ENCODE peak calls at places on chromosomes 12 and 14, in seven cellular contexts. One of them, this sample, is unnamed. For H3K4me1, the result is how much of the 10 kb centered on the place peaks cover.

GRCh38 chr14:99645545-99646505 is 896 bp downstream of the HHIPL1 start:
- DNase-seq in heart left ventricle: no peak
- DNase-seq in IMR-90: no peak
- DNase-seq in ovary: no peak
- DNase-seq in Peyer's patch: no peak
- DNase-seq in adrenal gland: no peak
- DNase-seq in gastrocnemius medialis: no peak
- DNase-seq in this sample: no peak

GRCh38 chr12:14770495-14771313 is 32.6 kb downstream of the WBP11 start:
- DNase-seq in ovary: peak
- DNase-seq in adrenal gland: peak
- DNase-seq in heart left ventricle: peak
- DNase-seq in IMR-90: peak
- DNase-seq in Peyer's patch: peak
- DNase-seq in gastrocnemius medialis: peak
- DNase-seq in this sample: peak

GRCh38 chr14:102527255-102528232 is 18.0 kb upstream of the ANKRD9 start:
- DNase-seq in Peyer's patch: peak
- DNase-seq in gastrocnemius medialis: no peak
- DNase-seq in IMR-90: no peak
- DNase-seq in heart left ventricle: no peak
- DNase-seq in adrenal gland: no peak
- DNase-seq in ovary: no peak
- DNase-seq in this sample: no peak

GRCh38 chr14:93832665-93833064 is 44.4 kb upstream of the PRIMA1 start:
- DNase-seq in heart left ventricle: peak
- DNase-seq in IMR-90: no peak
- DNase-seq in gastrocnemius medialis: no peak
- DNase-seq in adrenal gland: peak
- DNase-seq in Peyer's patch: no peak
- DNase-seq in ovary: no peak
- DNase-seq in this sample: peak

GRCh38 chr12:124466200-124467128 is 100.9 kb downstream of the NCOR2 start:
- DNase-seq in IMR-90: peak
- DNase-seq in Peyer's patch: peak
- DNase-seq in ovary: no peak
- DNase-seq in heart left ventricle: peak
- DNase-seq in adrenal gland: no peak
- DNase-seq in gastrocnemius medialis: no peak
- DNase-seq in this sample: no peak

GRCh38 chr12:52434760-52435530 is 774 bp upstream of the KRT75 start:
- DNase-seq in gastrocnemius medialis: no peak
- DNase-seq in ovary: no peak
- DNase-seq in adrenal gland: no peak
- DNase-seq in Peyer's patch: no peak
- DNase-seq in IMR-90: peak
- DNase-seq in heart left ventricle: no peak
- DNase-seq in this sample: peak

GRCh38 chr14:101735453-101735852 is 26.1 kb upstream of the PPP2R5C start:
- DNase-seq in ovary: no peak
- DNase-seq in Peyer's patch: no peak
- DNase-seq in adrenal gland: no peak
- DNase-seq in heart left ventricle: no peak
- DNase-seq in gastrocnemius medialis: no peak
- DNase-seq in IMR-90: no peak
- DNase-seq in this sample: no peak

GRCh38 chr14:23113346-23114119 is 5.5 kb downstream of the CEBPE start:
- DNase-seq in ovary: no peak
- DNase-seq in Peyer's patch: no peak
- DNase-seq in heart left ventricle: no peak
- DNase-seq in gastrocnemius medialis: no peak
- DNase-seq in adrenal gland: no peak
- DNase-seq in IMR-90: peak
- DNase-seq in this sample: no peak

GRCh38 chr14:20969336-20969735 is 14.0 kb downstream of the RNASE2 start:
- DNase-seq in IMR-90: no peak
- DNase-seq in heart left ventricle: no peak
- DNase-seq in Peyer's patch: no peak
- DNase-seq in gastrocnemius medialis: no peak
- DNase-seq in adrenal gland: no peak
- DNase-seq in ovary: no peak
- DNase-seq in this sample: no peak

GRCh38 chr12:117441751-117442150 is 80.3 kb upstream of the NOS1 start:
- DNase-seq in IMR-90: no peak
- DNase-seq in heart left ventricle: peak
- DNase-seq in gastrocnemius medialis: peak
- DNase-seq in Peyer's patch: no peak
- DNase-seq in ovary: no peak
- DNase-seq in adrenal gland: peak
- DNase-seq in this sample: no peak

GRCh38 chr12:1918875-1919236 is 404 bp upstream of the CACNA2D4 start:
- DNase-seq in gastrocnemius medialis: no peak
- DNase-seq in heart left ventricle: no peak
- DNase-seq in ovary: peak
- DNase-seq in adrenal gland: no peak
- DNase-seq in IMR-90: no peak
- DNase-seq in Peyer's patch: no peak
- DNase-seq in this sample: peak
- H3K4me3 ChIP-seq in gastrocnemius medialis: no peak
- H3K4me3 ChIP-seq in heart left ventricle: no peak
- H3K4me3 ChIP-seq in ovary: no peak
- H3K4me3 ChIP-seq in adrenal gland: peak
- H3K4me3 ChIP-seq in IMR-90: no peak
- H3K4me3 ChIP-seq in Peyer's patch: peak
- H3K4me3 ChIP-seq in this sample: peak

GRCh38 chr12:110581951-110582285 is 1.2 kb downstream of the PPTC7 start:
- DNase-seq in IMR-90: no peak
- DNase-seq in adrenal gland: no peak
- DNase-seq in ovary: no peak
- DNase-seq in heart left ventricle: peak
- DNase-seq in gastrocnemius medialis: peak
- DNase-seq in Peyer's patch: no peak
- DNase-seq in this sample: no peak

GRCh38 chr12:110577717-110578521 is 5.2 kb downstream of the PPTC7 start:
- DNase-seq in adrenal gland: no peak
- DNase-seq in Peyer's patch: no peak
- DNase-seq in IMR-90: peak
- DNase-seq in heart left ventricle: no peak
- DNase-seq in ovary: no peak
- DNase-seq in gastrocnemius medialis: peak
- DNase-seq in this sample: no peak

GRCh38 chr12:110579239-110579888 is 3.8 kb downstream of the PPTC7 start:
- DNase-seq in gastrocnemius medialis: no peak
- DNase-seq in heart left ventricle: no peak
- DNase-seq in adrenal gland: no peak
- DNase-seq in Peyer's patch: no peak
- DNase-seq in IMR-90: no peak
- DNase-seq in ovary: no peak
- DNase-seq in this sample: no peak

GRCh38 chr12:110578522-110579238 is 4.4 kb downstream of the PPTC7 start:
- DNase-seq in ovary: no peak
- DNase-seq in adrenal gland: no peak
- DNase-seq in heart left ventricle: no peak
- DNase-seq in gastrocnemius medialis: no peak
- DNase-seq in IMR-90: no peak
- DNase-seq in Peyer's patch: no peak
- DNase-seq in this sample: no peak

DNA sequence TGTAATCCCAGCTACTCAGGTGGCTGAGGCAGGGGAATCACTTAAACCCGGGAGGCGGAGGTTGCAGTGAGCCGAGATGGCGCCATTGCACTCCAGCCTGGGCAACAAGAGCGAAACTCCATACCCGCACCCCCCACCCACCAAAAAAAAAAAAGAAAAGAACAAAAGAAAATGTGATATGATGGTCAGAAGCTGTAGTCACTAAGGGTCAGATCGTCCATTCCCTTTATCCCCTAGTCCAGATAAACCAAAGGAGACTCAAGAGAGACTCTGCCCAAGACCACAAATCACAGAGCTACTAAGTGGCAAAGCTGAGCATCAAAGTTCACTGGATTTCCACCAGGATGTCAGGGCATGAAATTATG is 3.2 kb downstream of the PPTC7 start:
- DNase-seq in IMR-90: no peak
- DNase-seq in heart left ventricle: no peak
- DNase-seq in ovary: no peak
- DNase-seq in adrenal gland: no peak
- DNase-seq in Peyer's patch: no peak
- DNase-seq in gastrocnemius medialis: no peak
- DNase-seq in this sample: no peak
- H3K4me1 ChIP-seq in IMR-90: under half
- H3K4me1 ChIP-seq in heart left ventricle: half or more
- H3K4me1 ChIP-seq in ovary: under half
- H3K4me1 ChIP-seq in adrenal gland: half or more
- H3K4me1 ChIP-seq in Peyer's patch: under half
- H3K4me1 ChIP-seq in gastrocnemius medialis: half or more
- H3K4me1 ChIP-seq in this sample: half or more

GRCh38 chr12:6530576-6531260 is 3.6 kb upstream of the GAPDH start:
- DNase-seq in adrenal gland: no peak
- DNase-seq in IMR-90: no peak
- DNase-seq in Peyer's patch: no peak
- DNase-seq in gastrocnemius medialis: no peak
- DNase-seq in heart left ventricle: no peak
- DNase-seq in ovary: no peak
- DNase-seq in this sample: no peak

GRCh38 chr12:6534158-6534913 is at the start of gene GAPDH:
- DNase-seq in ovary: peak
- DNase-seq in Peyer's patch: peak
- DNase-seq in IMR-90: peak
- DNase-seq in adrenal gland: peak
- DNase-seq in gastrocnemius medialis: peak
- DNase-seq in heart left ventricle: peak
- DNase-seq in this sample: no peak

GRCh38 chr12:6533653-6534157 is 612 bp upstream of the GAPDH start:
- DNase-seq in ovary: peak
- DNase-seq in heart left ventricle: peak
- DNase-seq in gastrocnemius medialis: no peak
- DNase-seq in Peyer's patch: no peak
- DNase-seq in adrenal gland: peak
- DNase-seq in IMR-90: peak
- DNase-seq in this sample: peak

GRCh38 chr12:6532927-6533652 is 1.2 kb upstream of the GAPDH start:
- DNase-seq in gastrocnemius medialis: no peak
- DNase-seq in Peyer's patch: peak
- DNase-seq in heart left ventricle: peak
- DNase-seq in IMR-90: peak
- DNase-seq in adrenal gland: peak
- DNase-seq in ovary: peak
- DNase-seq in this sample: no peak

GRCh38 chr12:6532051-6532926 is 2.0 kb upstream of the GAPDH start:
- DNase-seq in heart left ventricle: no peak
- DNase-seq in adrenal gland: peak
- DNase-seq in IMR-90: peak
- DNase-seq in gastrocnemius medialis: no peak
- DNase-seq in ovary: no peak
- DNase-seq in Peyer's patch: peak
- DNase-seq in this sample: no peak
- TF ChIP-seq POLR2A in heart left ventricle: peak
- TF ChIP-seq POLR2A in adrenal gland: no peak
- TF ChIP-seq POLR2A in IMR-90: peak
- TF ChIP-seq POLR2A in gastrocnemius medialis: no peak
- TF ChIP-seq POLR2A in ovary: no peak
- TF ChIP-seq POLR2A in Peyer's patch: no peak
- TF ChIP-seq POLR2A in this sample: no peak

DNA sequence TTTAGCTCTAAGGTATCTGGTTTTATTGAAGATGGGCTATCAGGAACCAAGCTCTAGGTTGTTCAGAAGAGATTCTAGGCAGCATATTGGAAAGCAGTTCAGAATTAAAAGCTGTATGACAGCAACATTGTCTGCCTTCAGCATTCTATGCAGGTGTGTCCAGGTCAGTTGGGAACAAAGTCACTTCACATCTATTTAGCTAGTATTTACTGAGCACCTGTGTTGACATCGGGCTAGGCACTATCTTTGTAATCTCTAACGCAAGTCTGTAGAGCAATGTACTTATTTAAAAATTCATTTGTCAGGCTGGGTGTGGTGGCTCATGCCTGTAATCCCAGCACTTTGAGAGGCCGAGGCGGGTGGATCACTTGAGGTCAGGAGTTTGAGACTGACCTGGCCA is 6.8 kb upstream of the EID3 start:
- DNase-seq in ovary: no peak
- DNase-seq in adrenal gland: no peak
- DNase-seq in IMR-90: no peak
- DNase-seq in gastrocnemius medialis: no peak
- DNase-seq in Peyer's patch: no peak
- DNase-seq in heart left ventricle: no peak
- DNase-seq in this sample: no peak
- H3K4me3 ChIP-seq in ovary: no peak
- H3K4me3 ChIP-seq in adrenal gland: no peak
- H3K4me3 ChIP-seq in IMR-90: no peak
- H3K4me3 ChIP-seq in gastrocnemius medialis: no peak
- H3K4me3 ChIP-seq in Peyer's patch: no peak
- H3K4me3 ChIP-seq in heart left ventricle: no peak
- H3K4me3 ChIP-seq in this sample: no peak

GRCh38 chr12:57213068-57213715 is 3.4 kb upstream of the NXPH4 start:
- DNase-seq in adrenal gland: peak
- DNase-seq in ovary: peak
- DNase-seq in gastrocnemius medialis: peak
- DNase-seq in Peyer's patch: peak
- DNase-seq in IMR-90: peak
- DNase-seq in heart left ventricle: peak
- DNase-seq in this sample: no peak
- H3K4me1 ChIP-seq in adrenal gland: under half
- H3K4me1 ChIP-seq in ovary: under half
- H3K4me1 ChIP-seq in gastrocnemius medialis: under half
- H3K4me1 ChIP-seq in Peyer's patch: under half
- H3K4me1 ChIP-seq in IMR-90: under half
- H3K4me1 ChIP-seq in heart left ventricle: under half
- H3K4me1 ChIP-seq in this sample: under half

This sample was measured in vagina.